ENCODE peak calls at places on chromosomes 5 and 9, in six cellular contexts. N is uterus; K is GM19239; B is stimulated activated CD4-positive, alpha-beta T cell treated with anti-CD3 and anti-CD28 coated beads, Interleukin-12 subunit alpha, Interleukin-12 subunit beta, amount 100 ng/mL, for 24 hours; H is HCT116; Y is NCI-H1417 treated with DMSO at 0.1 percent for 48 hours. M is an unnamed sample.

GRCh38 chr9:136656795-136657611 is 5.7 kb upstream of the EGFL7 start:
- DNase-seq in N (no peak), K (no peak), B (no peak), H (no peak), Y (no peak), M (no peak)

GRCh38 chr5:21919417-21920022 is 933.6 kb downstream of the CDH12 start:
- DNase-seq in N (no peak), K (peak; percentile 15), B (no peak), H (no peak), Y (peak; percentile 72), M (no peak)

GRCh38 chr9:8429157-8429556 is 629.6 kb upstream of the DMAC1 start:
- DNase-seq in N (no peak), K (no peak), B (no peak), H (no peak), Y (no peak), M (no peak)

GRCh38 chr9:85215416-85215815 is 526.3 kb downstream of the AGTPBP1 start:
- DNase-seq in N (no peak), K (no peak), B (no peak), H (no peak), Y (no peak), M (no peak)

GRCh38 chr5:38468202-38468656 is 88.2 kb downstream of the LIFR start:
- DNase-seq in N (peak; percentile 57), K (no peak), B (no peak), H (peak; percentile 16), Y (no peak), M (no peak)

GRCh38 chr9:35882265-35882848 is 12.2 kb upstream of the OR13J1 start:
- DNase-seq in N (peak; percentile 84), K (peak; percentile 65), B (peak; percentile 80), H (peak; percentile 71), Y (no peak), M (peak; percentile 76)

GRCh38 chr9:126058631-126059030 is 268.0 kb upstream of the MVB12B start:
- DNase-seq in N (no peak), K (no peak), B (no peak), H (no peak), Y (peak; percentile 83), M (no peak)

GRCh38 chr9:114110180-114110579 is 11.1 kb upstream of the KIF12 start:
- DNase-seq in N (no peak), K (no peak), B (no peak), H (no peak), Y (no peak), M (no peak)

GRCh38 chr5:66223637-66224036 is 79.5 kb downstream of the SREK1 start:
- DNase-seq in N (peak; percentile 49), K (no peak), B (no peak), H (peak; percentile 21), Y (no peak), M (no peak)

GRCh38 chr5:34652466-34652865 is 3.7 kb upstream of the RAI14 start:
- DNase-seq in N (no peak), K (no peak), B (no peak), H (no peak), Y (no peak), M (no peak)

GRCh38 chr9:97578846-97579245 is 54.3 kb downstream of the TSTD2 start:
- DNase-seq in N (peak; percentile 16), K (no peak), B (no peak), H (no peak), Y (no peak), M (no peak)

GRCh38 chr5:25393321-25393720 is 748.5 kb upstream of the CDH10 start:
- DNase-seq in N (no peak), K (no peak), B (no peak), H (no peak), Y (no peak), M (no peak)

GRCh38 chr5:179260324-179261070 is 84.8 kb downstream of the ADAMTS2 start:
- DNase-seq in N (peak; percentile 13), K (no peak), B (no peak), H (no peak), Y (no peak), M (no peak)

GRCh38 chr5:35239911-35240610 is 9.8 kb upstream of the PRLR start:
- DNase-seq in N (no peak), K (no peak), B (no peak), H (no peak), Y (no peak), M (no peak)

GRCh38 chr5:82278711-82279370 is 687 bp upstream of the RPS23 start:
- DNase-seq in N (no peak), K (no peak), B (no peak), H (no peak), Y (no peak), M (no peak)

GRCh38 chr5:141077826-141078225 is 16.6 kb upstream of the PCDHB2 start:
- DNase-seq in N (no peak), K (no peak), B (no peak), H (no peak), Y (no peak), M (no peak)

GRCh38 chr9:93114169-93114983 is 18.4 kb downstream of the CARD19 start:
- DNase-seq in N (peak; percentile 13), K (no peak), B (no peak), H (no peak), Y (no peak), M (no peak)

GRCh38 chr5:72598461-72599433 is 91.5 kb upstream of the ZNF366 start:
- DNase-seq in N (no peak), K (no peak), B (no peak), H (no peak), Y (no peak), M (no peak)

GRCh38 chr5:177306674-177307543 is 3.3 kb downstream of the PRELID1 start:
- DNase-seq in N (no peak), K (no peak), B (no peak), H (no peak), Y (no peak), M (no peak)

GRCh38 chr5:40441733-40442132 is 238.0 kb upstream of the PTGER4 start:
- DNase-seq in N (no peak), K (peak; percentile 18), B (peak; percentile 39), H (no peak), Y (no peak), M (no peak)

GRCh38 chr5:53368966-53369605 is 111.3 kb upstream of the FST start:
- DNase-seq in N (no peak), K (no peak), B (no peak), H (no peak), Y (no peak), M (no peak)

GRCh38 chr5:151905639-151906038 is 19.0 kb downstream of the GLRA1 start:
- DNase-seq in N (no peak), K (no peak), B (no peak), H (no peak), Y (no peak), M (no peak)

GRCh38 chr9:93093081-93093448 is 3.0 kb upstream of the CARD19 start:
- DNase-seq in N (peak; percentile 14), K (no peak), B (no peak), H (no peak), Y (no peak), M (no peak)

GRCh38 chr5:137753227-137753985 is 757 bp downstream of the HNRNPA0 start:
- DNase-seq in N (peak; percentile 32), K (no peak), B (peak; percentile 28), H (no peak), Y (no peak), M (peak; percentile 30)

GRCh38 chr5:152349683-152350526 is 55.2 kb downstream of the NMUR2 start:
- DNase-seq in N (no peak), K (peak; percentile 23), B (peak; percentile 14), H (peak; percentile 15), Y (no peak), M (no peak)

GRCh38 chr9:38371495-38371894 is 21.0 kb upstream of the ALDH1B1 start:
- DNase-seq in N (peak; percentile 26), K (peak; percentile 35), B (no peak), H (peak; percentile 41), Y (peak; percentile 8), M (no peak)

M was measured in effector CD8-positive, alpha-beta T cell.